ENCODE peak calls at places on chromosomes 12 and 14, in nine cellular contexts. One of them, this sample, is unnamed.

GRCh38 chr14:50521912-50522341 is 10.4 kb downstream of the MAP4K5 start:
- DNase-seq in epithelial cell of esophagus: peak; percentile 41
- DNase-seq in Calu3: no peak
- DNase-seq in ovary: no peak
- DNase-seq in HFFc6: no peak
- DNase-seq in body of pancreas: no peak
- DNase-seq in GM12878: no peak
- DNase-seq in astrocyte of the spinal cord: peak; percentile 73
- DNase-seq in kidney: no peak
- DNase-seq in this sample: no peak

GRCh38 chr14:34030864-34031263 is 80.0 kb upstream of the EGLN3 start:
- DNase-seq in GM12878: no peak
- DNase-seq in HFFc6: no peak
- DNase-seq in body of pancreas: peak; percentile 18
- DNase-seq in kidney: no peak
- DNase-seq in astrocyte of the spinal cord: peak; percentile 23
- DNase-seq in ovary: peak; percentile 48
- DNase-seq in epithelial cell of esophagus: no peak
- DNase-seq in Calu3: no peak
- DNase-seq in this sample: no peak

GRCh38 chr12:128353271-128353670 is 86.3 kb downstream of the TMEM132C start:
- DNase-seq in astrocyte of the spinal cord: no peak
- DNase-seq in Calu3: no peak
- DNase-seq in ovary: no peak
- DNase-seq in epithelial cell of esophagus: no peak
- DNase-seq in body of pancreas: no peak
- DNase-seq in kidney: no peak
- DNase-seq in HFFc6: no peak
- DNase-seq in GM12878: no peak
- DNase-seq in this sample: no peak

GRCh38 chr12:42587564-42588307 is 1.8 kb downstream of the PRICKLE1 start:
- DNase-seq in body of pancreas: no peak
- DNase-seq in HFFc6: no peak
- DNase-seq in epithelial cell of esophagus: no peak
- DNase-seq in kidney: no peak
- DNase-seq in ovary: no peak
- DNase-seq in GM12878: no peak
- DNase-seq in Calu3: no peak
- DNase-seq in astrocyte of the spinal cord: no peak
- DNase-seq in this sample: no peak

GRCh38 chr12:96143392-96143791 is 50.8 kb upstream of the ELK3 start:
- DNase-seq in epithelial cell of esophagus: no peak
- DNase-seq in ovary: no peak
- DNase-seq in kidney: no peak
- DNase-seq in body of pancreas: no peak
- DNase-seq in astrocyte of the spinal cord: no peak
- DNase-seq in Calu3: no peak
- DNase-seq in HFFc6: no peak
- DNase-seq in GM12878: no peak
- DNase-seq in this sample: no peak

GRCh38 chr12:29639893-29640495 is 142.5 kb upstream of the OVCH1 start:
- DNase-seq in epithelial cell of esophagus: no peak
- DNase-seq in HFFc6: no peak
- DNase-seq in Calu3: no peak
- DNase-seq in body of pancreas: no peak
- DNase-seq in astrocyte of the spinal cord: no peak
- DNase-seq in ovary: no peak
- DNase-seq in kidney: no peak
- DNase-seq in GM12878: no peak
- DNase-seq in this sample: no peak

GRCh38 chr12:103569278-103569677 is 17.8 kb upstream of the STAB2 start:
- DNase-seq in astrocyte of the spinal cord: no peak
- DNase-seq in GM12878: no peak
- DNase-seq in ovary: no peak
- DNase-seq in body of pancreas: no peak
- DNase-seq in kidney: no peak
- DNase-seq in epithelial cell of esophagus: no peak
- DNase-seq in HFFc6: no peak
- DNase-seq in Calu3: no peak
- DNase-seq in this sample: no peak

GRCh38 chr14:65866906-65867305 is 454.4 kb downstream of the FUT8 start:
- DNase-seq in ovary: no peak
- DNase-seq in Calu3: no peak
- DNase-seq in GM12878: no peak
- DNase-seq in kidney: no peak
- DNase-seq in epithelial cell of esophagus: no peak
- DNase-seq in body of pancreas: no peak
- DNase-seq in astrocyte of the spinal cord: no peak
- DNase-seq in HFFc6: no peak
- DNase-seq in this sample: no peak

DNA sequence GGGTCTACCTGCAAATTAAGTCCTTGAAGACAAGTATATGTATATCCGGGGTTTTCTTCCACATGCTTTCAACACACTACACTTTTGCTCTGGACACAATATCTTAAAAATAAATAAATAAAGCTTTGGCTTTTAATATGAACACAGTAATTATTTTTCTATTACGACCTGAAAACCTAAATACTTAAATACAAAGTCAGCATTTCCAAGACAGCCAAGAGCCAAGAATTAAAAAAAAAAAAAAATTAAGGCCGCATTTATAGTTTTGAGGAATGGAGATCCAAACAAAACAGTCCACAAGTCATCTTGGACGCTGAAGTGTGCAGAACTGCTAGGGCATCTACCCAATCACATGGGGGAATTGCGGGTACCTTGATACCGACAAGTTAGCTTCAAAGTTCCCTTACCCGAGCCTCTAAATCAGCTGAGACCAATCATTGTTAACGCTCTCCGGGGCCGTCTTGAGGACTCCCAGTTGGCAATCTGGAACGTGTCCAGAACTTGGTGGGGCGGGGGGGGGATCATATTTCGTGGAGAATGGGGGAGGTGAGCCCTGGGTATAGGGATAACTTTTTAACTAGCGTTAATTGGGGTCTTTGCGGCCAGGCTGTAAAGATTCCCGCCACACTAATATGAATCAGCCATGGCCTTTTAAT is 731 bp upstream of the PCNX4 start:
- DNase-seq in Calu3: peak; percentile 28
- DNase-seq in kidney: no peak
- DNase-seq in HFFc6: no peak
- DNase-seq in body of pancreas: peak; percentile 52
- DNase-seq in GM12878: no peak
- DNase-seq in astrocyte of the spinal cord: peak; percentile 82
- DNase-seq in ovary: peak; percentile 69
- DNase-seq in epithelial cell of esophagus: peak; percentile 50
- DNase-seq in this sample: no peak
- TF ChIP-seq CTCF in Calu3: no peak
- TF ChIP-seq CTCF in kidney: no peak
- TF ChIP-seq CTCF in HFFc6: no peak
- TF ChIP-seq CTCF in body of pancreas: no peak
- TF ChIP-seq CTCF in GM12878: no peak
- TF ChIP-seq CTCF in astrocyte of the spinal cord: no peak
- TF ChIP-seq CTCF in ovary: no peak
- TF ChIP-seq CTCF in epithelial cell of esophagus: no peak
- TF ChIP-seq CTCF in this sample: no peak

GRCh38 chr14:105375635-105376057 is 22.7 kb upstream of the TEX22 start:
- DNase-seq in body of pancreas: no peak
- DNase-seq in ovary: no peak
- DNase-seq in kidney: no peak
- DNase-seq in astrocyte of the spinal cord: no peak
- DNase-seq in GM12878: no peak
- DNase-seq in epithelial cell of esophagus: no peak
- DNase-seq in HFFc6: no peak
- DNase-seq in Calu3: no peak
- DNase-seq in this sample: no peak

GRCh38 chr14:105378199-105378598 is 20.1 kb upstream of the TEX22 start:
- DNase-seq in Calu3: no peak
- DNase-seq in astrocyte of the spinal cord: no peak
- DNase-seq in body of pancreas: no peak
- DNase-seq in GM12878: no peak
- DNase-seq in HFFc6: no peak
- DNase-seq in kidney: peak; percentile 13
- DNase-seq in ovary: no peak
- DNase-seq in epithelial cell of esophagus: no peak
- DNase-seq in this sample: no peak

GRCh38 chr14:105376521-105377440 is 21.6 kb upstream of the TEX22 start:
- DNase-seq in HFFc6: no peak
- DNase-seq in epithelial cell of esophagus: no peak
- DNase-seq in Calu3: no peak
- DNase-seq in GM12878: no peak
- DNase-seq in ovary: no peak
- DNase-seq in kidney: no peak
- DNase-seq in astrocyte of the spinal cord: no peak
- DNase-seq in body of pancreas: no peak
- DNase-seq in this sample: no peak

GRCh38 chr14:105377555-105378182 is 20.7 kb upstream of the TEX22 start:
- DNase-seq in astrocyte of the spinal cord: no peak
- DNase-seq in body of pancreas: no peak
- DNase-seq in kidney: no peak
- DNase-seq in epithelial cell of esophagus: no peak
- DNase-seq in GM12878: no peak
- DNase-seq in ovary: no peak
- DNase-seq in HFFc6: no peak
- DNase-seq in Calu3: no peak
- DNase-seq in this sample: no peak

GRCh38 chr14:105374389-105374788 is 23.9 kb upstream of the TEX22 start:
- DNase-seq in GM12878: no peak
- DNase-seq in body of pancreas: no peak
- DNase-seq in astrocyte of the spinal cord: no peak
- DNase-seq in HFFc6: no peak
- DNase-seq in ovary: no peak
- DNase-seq in epithelial cell of esophagus: peak; percentile 54
- DNase-seq in Calu3: no peak
- DNase-seq in kidney: no peak
- DNase-seq in this sample: no peak
- TF ChIP-seq CTCF in GM12878: no peak
- TF ChIP-seq CTCF in body of pancreas: no peak
- TF ChIP-seq CTCF in astrocyte of the spinal cord: no peak
- TF ChIP-seq CTCF in HFFc6: no peak
- TF ChIP-seq CTCF in ovary: no peak
- TF ChIP-seq CTCF in epithelial cell of esophagus: peak; percentile 11
- TF ChIP-seq CTCF in Calu3: no peak
- TF ChIP-seq CTCF in kidney: no peak
- TF ChIP-seq CTCF in this sample: no peak

GRCh38 chr14:54565236-54566151 is 1.4 kb upstream of the SAMD4A start:
- DNase-seq in body of pancreas: peak; percentile 96
- DNase-seq in HFFc6: peak; percentile 89
- DNase-seq in astrocyte of the spinal cord: peak; percentile 94
- DNase-seq in epithelial cell of esophagus: peak; percentile 87
- DNase-seq in Calu3: peak; percentile 89
- DNase-seq in ovary: peak; percentile 98
- DNase-seq in GM12878: no peak
- DNase-seq in kidney: peak; percentile 97
- DNase-seq in this sample: no peak

GRCh38 chr14:54564071-54564798 is 2.7 kb upstream of the SAMD4A start:
- DNase-seq in kidney: no peak
- DNase-seq in Calu3: no peak
- DNase-seq in astrocyte of the spinal cord: peak; percentile 64
- DNase-seq in epithelial cell of esophagus: peak; percentile 51
- DNase-seq in HFFc6: no peak
- DNase-seq in GM12878: no peak
- DNase-seq in ovary: no peak
- DNase-seq in body of pancreas: no peak
- DNase-seq in this sample: no peak

GRCh38 chr14:54566410-54567223 is at the start of gene SAMD4A:
- DNase-seq in kidney: peak; percentile 94
- DNase-seq in astrocyte of the spinal cord: peak; percentile 92
- DNase-seq in ovary: peak; percentile 76
- DNase-seq in body of pancreas: peak; percentile 75
- DNase-seq in Calu3: peak; percentile 72
- DNase-seq in GM12878: no peak
- DNase-seq in epithelial cell of esophagus: peak; percentile 83
- DNase-seq in HFFc6: peak; percentile 82
- DNase-seq in this sample: no peak

GRCh38 chr14:54566152-54566409 is 847 bp upstream of the SAMD4A start:
- DNase-seq in body of pancreas: no peak
- DNase-seq in HFFc6: no peak
- DNase-seq in GM12878: no peak
- DNase-seq in epithelial cell of esophagus: no peak
- DNase-seq in astrocyte of the spinal cord: no peak
- DNase-seq in Calu3: no peak
- DNase-seq in ovary: no peak
- DNase-seq in kidney: no peak
- DNase-seq in this sample: no peak

DNA sequence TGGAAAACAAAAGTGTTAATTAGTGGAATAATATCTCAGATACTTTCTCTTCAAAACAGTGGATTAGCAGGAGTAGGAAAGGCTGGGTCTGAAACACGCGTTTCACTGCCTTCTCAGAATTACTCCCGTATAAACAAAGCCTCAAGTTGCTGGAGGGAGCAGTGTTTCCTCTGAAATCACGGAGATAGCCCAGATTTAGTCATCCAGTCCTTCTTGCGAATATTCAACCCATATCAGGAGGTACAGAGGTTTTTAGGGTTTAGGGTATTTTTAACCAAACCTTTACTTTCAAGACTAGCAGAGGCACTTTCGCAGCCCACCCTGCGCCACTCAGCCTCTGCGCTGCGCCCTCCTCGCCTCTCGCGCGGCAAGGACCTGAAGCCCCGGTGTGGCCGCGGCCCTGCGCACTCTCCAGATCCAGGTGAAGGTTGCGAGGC is 2.1 kb upstream of the SAMD4A start:
- DNase-seq in astrocyte of the spinal cord: peak; percentile 77
- DNase-seq in body of pancreas: no peak
- DNase-seq in ovary: peak; percentile 61
- DNase-seq in Calu3: no peak
- DNase-seq in HFFc6: peak; percentile 74
- DNase-seq in kidney: no peak
- DNase-seq in epithelial cell of esophagus: peak; percentile 64
- DNase-seq in GM12878: no peak
- DNase-seq in this sample: no peak
- TF ChIP-seq CTCF in astrocyte of the spinal cord: no peak
- TF ChIP-seq CTCF in body of pancreas: no peak
- TF ChIP-seq CTCF in ovary: peak; percentile 15
- TF ChIP-seq CTCF in Calu3: no peak
- TF ChIP-seq CTCF in HFFc6: no peak
- TF ChIP-seq CTCF in kidney: no peak
- TF ChIP-seq CTCF in epithelial cell of esophagus: no peak
- TF ChIP-seq CTCF in GM12878: no peak
- TF ChIP-seq CTCF in this sample: no peak

GRCh38 chr12:77830952-77831351 is 258 bp downstream of the NAV3 start:
- DNase-seq in GM12878: no peak
- DNase-seq in HFFc6: no peak
- DNase-seq in Calu3: no peak
- DNase-seq in kidney: no peak
- DNase-seq in epithelial cell of esophagus: no peak
- DNase-seq in ovary: no peak
- DNase-seq in body of pancreas: no peak
- DNase-seq in astrocyte of the spinal cord: peak; percentile 22
- DNase-seq in this sample: no peak

GRCh38 chr12:77834618-77835017 is 3.9 kb downstream of the NAV3 start:
- DNase-seq in ovary: no peak
- DNase-seq in body of pancreas: no peak
- DNase-seq in Calu3: no peak
- DNase-seq in epithelial cell of esophagus: no peak
- DNase-seq in astrocyte of the spinal cord: no peak
- DNase-seq in kidney: no peak
- DNase-seq in GM12878: no peak
- DNase-seq in HFFc6: no peak
- DNase-seq in this sample: no peak

GRCh38 chr12:77837876-77838291 is 7.2 kb downstream of the NAV3 start:
- DNase-seq in ovary: peak; percentile 23
- DNase-seq in astrocyte of the spinal cord: no peak
- DNase-seq in kidney: no peak
- DNase-seq in GM12878: no peak
- DNase-seq in epithelial cell of esophagus: no peak
- DNase-seq in HFFc6: no peak
- DNase-seq in Calu3: no peak
- DNase-seq in body of pancreas: peak; percentile 16
- DNase-seq in this sample: no peak

GRCh38 chr12:77833329-77833728 is 2.6 kb downstream of the NAV3 start:
- DNase-seq in astrocyte of the spinal cord: no peak
- DNase-seq in GM12878: no peak
- DNase-seq in ovary: no peak
- DNase-seq in Calu3: no peak
- DNase-seq in HFFc6: no peak
- DNase-seq in body of pancreas: no peak
- DNase-seq in epithelial cell of esophagus: no peak
- DNase-seq in kidney: no peak
- DNase-seq in this sample: no peak

DNA sequence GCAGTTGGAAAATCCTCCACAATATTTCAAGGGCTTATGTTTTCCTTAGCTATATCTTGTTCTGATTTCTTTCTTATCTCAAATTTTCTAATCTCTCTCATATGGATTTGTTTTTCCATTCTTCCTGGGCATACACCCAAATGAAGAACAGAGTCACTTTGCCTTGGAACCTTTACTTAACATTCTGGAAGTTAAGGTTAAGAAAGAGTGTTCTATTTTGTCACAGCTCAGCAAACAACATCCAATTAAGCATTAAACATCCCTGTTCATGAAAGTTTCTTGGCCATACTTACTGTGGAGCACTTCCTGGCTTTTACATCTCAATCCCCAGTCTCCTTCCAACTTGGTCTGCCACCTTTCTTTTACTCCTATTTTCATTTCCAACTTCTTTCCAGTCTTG is 5.3 kb downstream of the NAV3 start:
- DNase-seq in kidney: no peak
- DNase-seq in Calu3: no peak
- DNase-seq in GM12878: no peak
- DNase-seq in astrocyte of the spinal cord: no peak
- DNase-seq in HFFc6: no peak
- DNase-seq in ovary: no peak
- DNase-seq in body of pancreas: no peak
- DNase-seq in epithelial cell of esophagus: no peak
- DNase-seq in this sample: no peak
- TF ChIP-seq CTCF in kidney: no peak
- TF ChIP-seq CTCF in Calu3: no peak
- TF ChIP-seq CTCF in GM12878: no peak
- TF ChIP-seq CTCF in astrocyte of the spinal cord: no peak
- TF ChIP-seq CTCF in HFFc6: no peak
- TF ChIP-seq CTCF in ovary: no peak
- TF ChIP-seq CTCF in body of pancreas: no peak
- TF ChIP-seq CTCF in epithelial cell of esophagus: no peak
- TF ChIP-seq CTCF in this sample: no peak